ENCODE peak calls at places on chromosomes 2 and 18, in eight cellular contexts. K is AG04450, U is germinal center, O is NCI-H774, T is HuH-7.5, B is AG09319, R is GM12864, Q is posterior cingulate gyrus. V is an unnamed sample.

GRCh38 chr18:70553961-70554325 is 265.1 kb downstream of the SOCS6 start:
- DNase-seq in K (no peak), U (no peak), O (no peak), T (no peak), B (no peak), R (no peak), Q (no peak), V (no peak)

GRCh38 chr2:215847718-215848117 is 165.6 kb downstream of the MREG start:
- DNase-seq in K (no peak), U (no peak), O (no peak), T (no peak), B (no peak), R (no peak), Q (no peak), V (no peak)

GRCh38 chr18:63101811-63102210 is 217.8 kb downstream of the BCL2 start:
- DNase-seq in K (no peak), U (no peak), O (no peak), T (no peak), B (no peak), R (no peak), Q (no peak), V (no peak)

GRCh38 chr2:217741381-217741955 is 261.3 kb downstream of the TNS1 start:
- DNase-seq in K (no peak), U (no peak), O (no peak), T (no peak), B (no peak), R (no peak), Q (no peak), V (no peak)

GRCh38 chr2:137261858-137262585 is 496.7 kb downstream of the THSD7B start:
- DNase-seq in K (no peak), U (no peak), O (no peak), T (no peak), B (no peak), R (no peak), Q (no peak), V (no peak)

GRCh38 chr2:218073185-218073584 is 4.1 kb downstream of the RUFY4 start:
- DNase-seq in K (no peak), U (no peak), O (no peak), T (no peak), B (no peak), R (no peak), Q (no peak), V (no peak)

GRCh38 chr18:4063545-4063944 is 391.6 kb downstream of the DLGAP1 start:
- DNase-seq in K (no peak), U (no peak), O (no peak), T (no peak), B (no peak), R (no peak), Q (no peak), V (no peak)

GRCh38 chr18:23494992-23495391 is 8.3 kb upstream of the RMC1 start:
- DNase-seq in K (no peak), U (no peak), O (peak), T (no peak), B (no peak), R (no peak), Q (no peak), V (no peak)

GRCh38 chr2:118654945-118655344 is 192.5 kb downstream of the EN1 start:
- DNase-seq in K (no peak), U (no peak), O (no peak), T (no peak), B (no peak), R (no peak), Q (no peak), V (no peak)

GRCh38 chr2:18117592-18117991 is 239.1 kb downstream of the KCNS3 start:
- DNase-seq in K (no peak), U (no peak), O (no peak), T (no peak), B (no peak), R (no peak), Q (no peak), V (no peak)

GRCh38 chr2:165410231-165410630 is 59.3 kb upstream of the CSRNP3 start:
- DNase-seq in K (no peak), U (no peak), O (no peak), T (no peak), B (no peak), R (no peak), Q (no peak), V (no peak)

GRCh38 chr2:240946046-240946445 is 39.9 kb downstream of the CROCC2 start:
- DNase-seq in K (no peak), U (no peak), O (no peak), T (no peak), B (no peak), R (no peak), Q (no peak), V (no peak)

GRCh38 chr2:161576421-161576820 is 47.8 kb upstream of the SLC4A10 start:
- DNase-seq in K (no peak), U (peak), O (no peak), T (no peak), B (no peak), R (no peak), Q (no peak), V (peak)

GRCh38 chr18:73719611-73720010 is 428.0 kb downstream of the FBXO15 start:
- DNase-seq in K (no peak), U (no peak), O (no peak), T (no peak), B (no peak), R (no peak), Q (no peak), V (no peak)

GRCh38 chr2:241255542-241256167 is 59.8 kb downstream of the HDLBP start:
- DNase-seq in K (no peak), U (no peak), O (no peak), T (no peak), B (no peak), R (no peak), Q (no peak), V (no peak)

GRCh38 chr18:69757733-69758132 is 189.9 kb downstream of the CD226 start:
- DNase-seq in K (no peak), U (no peak), O (peak), T (no peak), B (no peak), R (no peak), Q (no peak), V (peak)

GRCh38 chr2:216029416-216030129 is 16.2 kb upstream of the MREG start:
- DNase-seq in K (no peak), U (no peak), O (no peak), T (no peak), B (no peak), R (no peak), Q (no peak), V (no peak)

GRCh38 chr2:39587641-39588040 is 78.1 kb upstream of the TMEM178A start:
- DNase-seq in K (no peak), U (no peak), O (no peak), T (no peak), B (no peak), R (no peak), Q (no peak), V (no peak)

GRCh38 chr2:68720665-68721064 is 13.9 kb upstream of the ARHGAP25 start:
- DNase-seq in K (no peak), U (no peak), O (no peak), T (no peak), B (no peak), R (no peak), Q (no peak), V (no peak)

GRCh38 chr18:79424008-79424565 is 28.4 kb downstream of the NFATC1 start:
- DNase-seq in K (no peak), U (no peak), O (no peak), T (no peak), B (no peak), R (no peak), Q (no peak), V (no peak)

GRCh38 chr18:3966985-3967856 is 487.9 kb downstream of the DLGAP1 start:
- DNase-seq in K (no peak), U (no peak), O (no peak), T (no peak), B (no peak), R (no peak), Q (no peak), V (peak)

GRCh38 chr2:96931461-96931860 is 54.9 kb downstream of the FAM178B start:
- DNase-seq in K (no peak), U (no peak), O (no peak), T (no peak), B (no peak), R (no peak), Q (no peak), V (no peak)

GRCh38 chr2:9985531-9985930 is 34.0 kb downstream of the GRHL1 start:
- DNase-seq in K (no peak), U (no peak), O (no peak), T (no peak), B (no peak), R (no peak), Q (no peak), V (no peak)

GRCh38 chr2:148244593-148245292 is 223.9 kb downstream of the MBD5 start:
- DNase-seq in K (peak), U (no peak), O (peak), T (no peak), B (peak), R (no peak), Q (no peak), V (no peak)

GRCh38 chr2:39632871-39633270 is 32.8 kb upstream of the TMEM178A start:
- DNase-seq in K (no peak), U (no peak), O (no peak), T (no peak), B (no peak), R (no peak), Q (no peak), V (no peak)

GRCh38 chr2:109368798-109369197 is 239.8 kb downstream of the SH3RF3 start:
- DNase-seq in K (no peak), U (no peak), O (no peak), T (no peak), B (no peak), R (no peak), Q (no peak), V (no peak)

GRCh38 chr2:239818531-239819011 is 206.6 kb downstream of the NDUFA10 start:
- DNase-seq in K (no peak), U (no peak), O (no peak), T (no peak), B (no peak), R (no peak), Q (no peak), V (no peak)

GRCh38 chr2:222653280-222653679 is 2.6 kb downstream of the FARSB start:
- DNase-seq in K (no peak), U (no peak), O (no peak), T (no peak), B (no peak), R (no peak), Q (no peak), V (no peak)

GRCh38 chr2:201697899-201698298 is 545 bp downstream of the MPP4 start:
- DNase-seq in K (peak), U (no peak), O (no peak), T (no peak), B (no peak), R (no peak), Q (no peak), V (no peak)

GRCh38 chr2:164599954-164600589 is 21.2 kb downstream of the GRB14 start:
- DNase-seq in K (no peak), U (peak), O (peak), T (no peak), B (peak), R (peak), Q (no peak), V (peak)

GRCh38 chr2:138652378-138652777 is 127.8 kb downstream of the NXPH2 start:
- DNase-seq in K (no peak), U (no peak), O (no peak), T (no peak), B (no peak), R (no peak), Q (no peak), V (no peak)

GRCh38 chr2:164771897-164772296 is 69.7 kb downstream of the COBLL1 start:
- DNase-seq in K (no peak), U (no peak), O (no peak), T (no peak), B (no peak), R (no peak), Q (no peak), V (no peak)

GRCh38 chr2:99278793-99279291 is 22.2 kb downstream of the LYG1 start:
- DNase-seq in K (peak), U (no peak), O (no peak), T (no peak), B (peak), R (no peak), Q (no peak), V (peak)

GRCh38 chr2:202314116-202314515 is 48.6 kb downstream of the NOP58 start:
- DNase-seq in K (no peak), U (no peak), O (no peak), T (no peak), B (no peak), R (no peak), Q (no peak), V (no peak)

GRCh38 chr2:23330214-23330613 is 54.8 kb upstream of the KLHL29 start:
- DNase-seq in K (no peak), U (no peak), O (no peak), T (peak), B (no peak), R (no peak), Q (no peak), V (peak)

GRCh38 chr18:3715223-3716080 is 265.5 kb downstream of the TGIF1 start:
- DNase-seq in K (no peak), U (no peak), O (peak), T (no peak), B (no peak), R (no peak), Q (no peak), V (no peak)

GRCh38 chr18:76972241-76972640 is 149.9 kb downstream of the ZNF236 start:
- DNase-seq in K (no peak), U (no peak), O (no peak), T (no peak), B (no peak), R (no peak), Q (no peak), V (no peak)

GRCh38 chr2:190996338-190996946 is 17.5 kb downstream of the STAT1 start:
- DNase-seq in K (no peak), U (peak), O (no peak), T (peak), B (no peak), R (no peak), Q (no peak), V (peak)

GRCh38 chr2:171531836-171532450 is 9.7 kb downstream of the CYBRD1 start:
- DNase-seq in K (no peak), U (no peak), O (no peak), T (no peak), B (peak), R (no peak), Q (no peak), V (no peak)

V was measured in A549.